ENCODE peak calls at places on chromosomes 6 and 20, in six cellular contexts. P, X, N, Z, Y and F are unnamed samples.

GRCh38 chr6:110944681-110945151 is 13.8 kb upstream of the GTF3C6 start:
- DNase-seq in Y (no peak), P (peak; percentile 86), N (peak; percentile 88), Z (peak; percentile 59), X (no peak), F (peak; percentile 96)

GRCh38 chr6:163935158-163935762 is 520.7 kb downstream of the QKI start:
- DNase-seq in Z (no peak), P (no peak), N (no peak), X (no peak), Y (no peak), F (no peak)

GRCh38 chr6:152267967-152268845 is 369.0 kb downstream of the SYNE1 start:
- DNase-seq in X (peak; percentile 25), N (no peak), Y (no peak), Z (no peak), P (peak; percentile 3), F (peak; percentile 38)

GRCh38 chr20:59774204-59774641 is 159.2 kb downstream of the SYCP2 start:
- DNase-seq in N (no peak), P (no peak), Y (no peak), X (no peak), Z (no peak), F (peak; percentile 73)

GRCh38 chr20:10898555-10898954 is 224.8 kb upstream of the JAG1 start:
- DNase-seq in N (no peak), Y (no peak), P (peak; percentile 54), Z (no peak), X (no peak), F (no peak)

GRCh38 chr20:24497851-24498250 is 28.4 kb downstream of the SYNDIG1 start:
- DNase-seq in P (no peak), Y (no peak), N (no peak), Z (no peak), X (no peak), F (no peak)

GRCh38 chr6:104630955-104631354 is 228.8 kb downstream of the HACE1 start:
- DNase-seq in N (no peak), X (no peak), Z (no peak), Y (no peak), P (no peak), F (no peak)

GRCh38 chr6:55826941-55827340 is 48.4 kb downstream of the BMP5 start:
- DNase-seq in X (no peak), Y (no peak), N (no peak), Z (no peak), P (no peak), F (no peak)

GRCh38 chr6:123062645-123063044 is 66.6 kb downstream of the CLVS2 start:
- DNase-seq in X (no peak), Z (no peak), N (no peak), Y (no peak), P (no peak), F (no peak)

GRCh38 chr6:106884576-106884975 is 90.0 kb downstream of the CD24 start:
- DNase-seq in X (no peak), Y (no peak), N (no peak), P (no peak), Z (no peak), F (no peak)

GRCh38 chr6:83169511-83169910 is 23.6 kb downstream of the PGM3 start:
- DNase-seq in P (no peak), Y (no peak), X (no peak), N (no peak), Z (no peak), F (peak; percentile 59)

GRCh38 chr6:108117427-108118358 is 43.2 kb upstream of the OSTM1 start:
- DNase-seq in X (no peak), Y (peak; percentile 69), Z (no peak), N (no peak), P (peak; percentile 11), F (peak; percentile 90)

GRCh38 chr6:87154641-87155271 is 609 bp upstream of the ZNF292 start:
- DNase-seq in P (peak; percentile 71), N (peak; percentile 67), Z (peak; percentile 64), X (peak; percentile 47), Y (no peak), F (peak; percentile 93)

GRCh38 chr6:21870071-21870729 is 276.6 kb downstream of the SOX4 start:
- DNase-seq in Y (no peak), X (no peak), P (no peak), N (no peak), Z (no peak), F (no peak)

GRCh38 chr6:157281570-157281969 is 41.7 kb downstream of the TMEM242 start:
- DNase-seq in Y (no peak), Z (no peak), P (peak; percentile 38), N (no peak), X (no peak), F (peak; percentile 46)

GRCh38 chr20:5069141-5069806 is 50.5 kb downstream of the PCNA start:
- DNase-seq in P (no peak), N (no peak), Y (no peak), X (no peak), Z (no peak), F (no peak)

GRCh38 chr6:11711644-11711993 is 67.0 kb downstream of the ADTRP start:
- DNase-seq in Z (no peak), X (no peak), P (no peak), N (no peak), Y (no peak), F (no peak)

GRCh38 chr6:149235130-149235561 is 82.4 kb upstream of the TAB2 start:
- DNase-seq in X (peak; percentile 69), P (peak; percentile 40), Z (no peak), N (no peak), Y (no peak), F (peak; percentile 86)

GRCh38 chr6:100889351-100889750 is 8.2 kb upstream of the ASCC3 start:
- DNase-seq in N (no peak), Z (no peak), X (no peak), P (no peak), Y (no peak), F (no peak)

GRCh38 chr20:32360333-32360634 is 2.2 kb downstream of the ASXL1 start:
- DNase-seq in P (no peak), Y (no peak), Z (no peak), N (no peak), X (no peak), F (peak; percentile 83)

GRCh38 chr6:155782739-155783459 is 327.3 kb upstream of the NOX3 start:
- DNase-seq in Z (no peak), P (no peak), X (no peak), N (peak; percentile 2), Y (no peak), F (no peak)